ENCODE peak calls at places on chromosomes 4 and X, in six cellular contexts. E is A549, X is caudate nucleus, T is HTR-8/SVneo, R is OCI-LY7, F is HL-60. Q is an unnamed sample.

GRCh38 chr4:87734936-87735335 is 64.4 kb upstream of the IBSP start:
- DNase-seq in E (no peak), X (no peak), T (no peak), R (no peak), F (no peak), Q (no peak)

GRCh38 chr4:101232074-101232776 is 115.1 kb downstream of the PPP3CA start:
- DNase-seq in E (peak), X (peak), T (no peak), R (no peak), F (no peak), Q (peak)

GRCh38 chr4:149409186-149410056 is 406.2 kb downstream of the IQCM start:
- DNase-seq in E (peak), X (no peak), T (peak), R (no peak), F (no peak), Q (peak)

GRCh38 chrX:115029869-115030564 is 12.6 kb upstream of the IL13RA2 start:
- DNase-seq in E (no peak), X (no peak), T (no peak), R (no peak), F (no peak), Q (no peak)

GRCh38 chr4:118918388-118918787 is 29.7 kb downstream of the SYNPO2 start:
- DNase-seq in E (peak), X (no peak), T (peak), R (no peak), F (no peak), Q (no peak)

GRCh38 chr4:88411491-88412101 is 32.9 kb downstream of the HERC6 start:
- DNase-seq in E (no peak), X (no peak), T (no peak), R (no peak), F (no peak), Q (no peak)

GRCh38 chr4:7295917-7296660 is 103.8 kb downstream of the SORCS2 start:
- DNase-seq in E (peak), X (peak), T (peak), R (no peak), F (no peak), Q (peak)

GRCh38 chrX:18548996-18549395 is 122.9 kb downstream of the RS1 start:
- DNase-seq in E (no peak), X (no peak), T (no peak), R (no peak), F (no peak), Q (no peak)

GRCh38 chrX:153032397-153033118 is 23.7 kb upstream of the PNMA3 start:
- DNase-seq in E (peak), X (peak), T (peak), R (peak), F (peak), Q (peak)

GRCh38 chr4:56728512-56728911 is 47.4 kb upstream of the HOPX start:
- DNase-seq in E (peak), X (no peak), T (peak), R (no peak), F (no peak), Q (no peak)

GRCh38 chr4:164571593-164572385 is 182.1 kb upstream of the SMIM31 start:
- DNase-seq in E (no peak), X (no peak), T (no peak), R (no peak), F (no peak), Q (no peak)

GRCh38 chr4:117560329-117560728 is 474.0 kb upstream of the NDST3 start:
- DNase-seq in E (peak), X (no peak), T (no peak), R (no peak), F (no peak), Q (no peak)

GRCh38 chr4:169272265-169272886 is 1.6 kb upstream of the SH3RF1 start:
- DNase-seq in E (no peak), X (no peak), T (no peak), R (no peak), F (no peak), Q (no peak)

GRCh38 chr4:3368841-3369760 is 72.7 kb upstream of the HGFAC start:
- DNase-seq in E (no peak), X (no peak), T (no peak), R (no peak), F (no peak), Q (no peak)

Q was measured in dorsolateral prefrontal cortex.